ENCODE peak calls at places on chromosomes 5 and 9, in ten cellular contexts. V, F, W, R, Y, C, D, M, Q and O are unnamed samples.

GRCh38 chr5:168874713-168875380 is 295.7 kb upstream of the PANK3 start:
- DNase-seq in V (peak), F (no peak), W (no peak), R (peak), Y (no peak), C (peak), D (no peak), M (peak), Q (no peak), O (no peak)

GRCh38 chr9:135468866-135469521 is 10.6 kb upstream of the PPP1R26 start:
- DNase-seq in V (no peak), F (no peak), W (no peak), R (no peak), Y (no peak), C (no peak), D (peak), M (peak), Q (no peak), O (peak)

GRCh38 chr9:109289186-109289585 is 31.7 kb downstream of the EPB41L4B start:
- DNase-seq in V (peak), F (no peak), W (no peak), R (no peak), Y (no peak), C (no peak), D (no peak), M (no peak), Q (peak), O (no peak)

GRCh38 chr5:107010060-107010459 is 660.7 kb downstream of the EFNA5 start:
- DNase-seq in V (no peak), F (no peak), W (no peak), R (no peak), Y (no peak), C (no peak), D (no peak), M (no peak), Q (no peak), O (no peak)

GRCh38 chr9:92954078-92954861 is 6.9 kb downstream of the FGD3 start:
- DNase-seq in V (no peak), F (peak), W (peak), R (peak), Y (peak), C (peak), D (peak), M (peak), Q (no peak), O (peak)

GRCh38 chr9:109555215-109555614 is 57.1 kb upstream of the PTPN3 start:
- DNase-seq in V (no peak), F (no peak), W (no peak), R (no peak), Y (no peak), C (no peak), D (no peak), M (no peak), Q (no peak), O (no peak)

GRCh38 chr5:118891252-118891651 is 97.1 kb downstream of the DTWD2 start:
- DNase-seq in V (no peak), F (no peak), W (no peak), R (no peak), Y (no peak), C (peak), D (no peak), M (no peak), Q (no peak), O (no peak)

GRCh38 chr9:76676857-76677256 is 87.4 kb upstream of the PCA3 start:
- DNase-seq in V (no peak), F (no peak), W (no peak), R (no peak), Y (no peak), C (no peak), D (no peak), M (no peak), Q (no peak), O (no peak)

GRCh38 chr9:5851445-5851844 is 18.5 kb upstream of the ERMP1 start:
- DNase-seq in V (no peak), F (no peak), W (no peak), R (peak), Y (peak), C (peak), D (peak), M (peak), Q (no peak), O (no peak)

GRCh38 chr5:143133721-143134120 is 269.8 kb downstream of the NR3C1 start:
- DNase-seq in V (no peak), F (no peak), W (no peak), R (no peak), Y (no peak), C (peak), D (no peak), M (peak), Q (no peak), O (no peak)

GRCh38 chr9:112047538-112048066 is 127.5 kb downstream of the SUSD1 start:
- DNase-seq in V (no peak), F (no peak), W (no peak), R (no peak), Y (no peak), C (no peak), D (no peak), M (no peak), Q (no peak), O (no peak)

GRCh38 chr5:140351609-140352334 is 5.4 kb upstream of the HBEGF start:
- DNase-seq in V (peak), F (no peak), W (no peak), R (peak), Y (peak), C (peak), D (peak), M (peak), Q (peak), O (peak)

GRCh38 chr9:4973902-4974301 is 11.2 kb upstream of the JAK2 start:
- DNase-seq in V (no peak), F (no peak), W (no peak), R (no peak), Y (no peak), C (no peak), D (no peak), M (peak), Q (no peak), O (no peak)